ENCODE peak calls at places on chromosome 4, in nine cellular contexts. One of them, this sample, is unnamed. For H3K9me2, the result is how much of the 10 kb centered on the place peaks cover.

GRCh38 chr4:46323891-46324290 is 66.0 kb downstream of the GABRA2 start:
- DNase-seq in PC-3: no peak
- DNase-seq in GM23248: no peak
- DNase-seq in OCI-LY7: no peak
- DNase-seq in hepatocyte: no peak
- DNase-seq in Karpas-422: no peak
- DNase-seq in GM23338: no peak
- DNase-seq in HCT116: no peak
- DNase-seq in MM.1S: no peak
- DNase-seq in this sample: no peak

GRCh38 chr4:141971854-141972253 is 335.5 kb downstream of the IL15 start:
- DNase-seq in PC-3: no peak
- DNase-seq in GM23248: no peak
- DNase-seq in OCI-LY7: no peak
- DNase-seq in hepatocyte: no peak
- DNase-seq in Karpas-422: no peak
- DNase-seq in GM23338: no peak
- DNase-seq in HCT116: no peak
- DNase-seq in MM.1S: no peak
- DNase-seq in this sample: no peak

GRCh38 chr4:158161561-158162354 is 11.1 kb downstream of the GASK1B start:
- DNase-seq in PC-3: peak
- DNase-seq in GM23248: peak
- DNase-seq in OCI-LY7: no peak
- DNase-seq in hepatocyte: peak
- DNase-seq in Karpas-422: no peak
- DNase-seq in GM23338: no peak
- DNase-seq in HCT116: peak
- DNase-seq in MM.1S: no peak
- DNase-seq in this sample: peak

GRCh38 chr4:46444318-46444717 is 54.4 kb upstream of the GABRA2 start:
- DNase-seq in PC-3: no peak
- DNase-seq in GM23248: no peak
- DNase-seq in OCI-LY7: no peak
- DNase-seq in hepatocyte: no peak
- DNase-seq in Karpas-422: no peak
- DNase-seq in GM23338: no peak
- DNase-seq in HCT116: no peak
- DNase-seq in MM.1S: no peak
- DNase-seq in this sample: no peak

GRCh38 chr4:4859010-4859798 is at the start of gene MSX1:
- DNase-seq in PC-3: peak
- DNase-seq in GM23248: peak
- DNase-seq in OCI-LY7: peak
- DNase-seq in hepatocyte: peak
- DNase-seq in Karpas-422: peak
- DNase-seq in GM23338: peak
- DNase-seq in HCT116: peak
- DNase-seq in MM.1S: peak
- DNase-seq in this sample: peak

GRCh38 chr4:8269535-8270417 is at the start of gene HTRA3:
- DNase-seq in PC-3: peak
- DNase-seq in GM23248: peak
- DNase-seq in OCI-LY7: no peak
- DNase-seq in hepatocyte: peak
- DNase-seq in Karpas-422: no peak
- DNase-seq in GM23338: peak
- DNase-seq in HCT116: no peak
- DNase-seq in MM.1S: no peak
- DNase-seq in this sample: no peak

GRCh38 chr4:104901438-104901837 is 245.2 kb upstream of the TET2 start:
- DNase-seq in PC-3: no peak
- DNase-seq in GM23248: no peak
- DNase-seq in OCI-LY7: no peak
- DNase-seq in hepatocyte: peak
- DNase-seq in Karpas-422: no peak
- DNase-seq in GM23338: peak
- DNase-seq in HCT116: peak
- DNase-seq in MM.1S: no peak
- DNase-seq in this sample: no peak

GRCh38 chr4:2298548-2298991 is 36.7 kb upstream of the MXD4 start:
- DNase-seq in PC-3: no peak
- DNase-seq in GM23248: peak
- DNase-seq in OCI-LY7: no peak
- DNase-seq in hepatocyte: no peak
- DNase-seq in Karpas-422: no peak
- DNase-seq in GM23338: no peak
- DNase-seq in HCT116: no peak
- DNase-seq in MM.1S: no peak
- DNase-seq in this sample: no peak

GRCh38 chr4:7124643-7125442 is 57.0 kb upstream of the GRPEL1 start:
- DNase-seq in PC-3: peak
- DNase-seq in GM23248: peak
- DNase-seq in OCI-LY7: peak
- DNase-seq in hepatocyte: peak
- DNase-seq in Karpas-422: peak
- DNase-seq in GM23338: peak
- DNase-seq in HCT116: no peak
- DNase-seq in MM.1S: no peak
- DNase-seq in this sample: no peak

GRCh38 chr4:138275946-138276621 is 33.9 kb upstream of the SLC7A11 start:
- DNase-seq in PC-3: peak
- DNase-seq in GM23248: peak
- DNase-seq in OCI-LY7: no peak
- DNase-seq in hepatocyte: no peak
- DNase-seq in Karpas-422: no peak
- DNase-seq in GM23338: no peak
- DNase-seq in HCT116: no peak
- DNase-seq in MM.1S: no peak
- DNase-seq in this sample: peak

GRCh38 chr4:7423391-7423790 is 11.3 kb downstream of the PSAPL1 start:
- DNase-seq in PC-3: no peak
- DNase-seq in GM23248: no peak
- DNase-seq in OCI-LY7: no peak
- DNase-seq in hepatocyte: no peak
- DNase-seq in Karpas-422: no peak
- DNase-seq in GM23338: no peak
- DNase-seq in HCT116: no peak
- DNase-seq in MM.1S: no peak
- DNase-seq in this sample: no peak

GRCh38 chr4:168480991-168481588 is 798 bp upstream of the DDX60L start:
- DNase-seq in PC-3: peak
- DNase-seq in GM23248: peak
- DNase-seq in OCI-LY7: peak
- DNase-seq in hepatocyte: peak
- DNase-seq in Karpas-422: peak
- DNase-seq in GM23338: no peak
- DNase-seq in HCT116: peak
- DNase-seq in MM.1S: peak
- DNase-seq in this sample: peak

GRCh38 chr4:29289118-29289517 is 1431.1 kb upstream of the PCDH7 start:
- DNase-seq in PC-3: no peak
- DNase-seq in GM23248: no peak
- DNase-seq in OCI-LY7: no peak
- DNase-seq in hepatocyte: no peak
- DNase-seq in Karpas-422: no peak
- DNase-seq in GM23338: no peak
- DNase-seq in HCT116: no peak
- DNase-seq in MM.1S: no peak
- DNase-seq in this sample: no peak

GRCh38 chr4:89939994-89940393 is 45.3 kb downstream of the MMRN1 start:
- DNase-seq in PC-3: no peak
- DNase-seq in GM23248: no peak
- DNase-seq in OCI-LY7: no peak
- DNase-seq in hepatocyte: peak
- DNase-seq in Karpas-422: peak
- DNase-seq in GM23338: no peak
- DNase-seq in HCT116: no peak
- DNase-seq in MM.1S: no peak
- DNase-seq in this sample: no peak

GRCh38 chr4:187961961-187962360 is 33.6 kb upstream of the ZFP42 start:
- DNase-seq in PC-3: no peak
- DNase-seq in GM23248: no peak
- DNase-seq in OCI-LY7: no peak
- DNase-seq in hepatocyte: no peak
- DNase-seq in Karpas-422: no peak
- DNase-seq in GM23338: no peak
- DNase-seq in HCT116: no peak
- DNase-seq in MM.1S: no peak
- DNase-seq in this sample: no peak
- H3K27ac ChIP-seq in PC-3: no peak
- H3K27ac ChIP-seq in GM23248: no peak
- H3K27ac ChIP-seq in OCI-LY7: no peak
- H3K27ac ChIP-seq in hepatocyte: no peak
- H3K27ac ChIP-seq in Karpas-422: no peak
- H3K27ac ChIP-seq in GM23338: no peak
- H3K27ac ChIP-seq in HCT116: no peak
- H3K27ac ChIP-seq in MM.1S: no peak
- H3K27ac ChIP-seq in this sample: no peak

DNA sequence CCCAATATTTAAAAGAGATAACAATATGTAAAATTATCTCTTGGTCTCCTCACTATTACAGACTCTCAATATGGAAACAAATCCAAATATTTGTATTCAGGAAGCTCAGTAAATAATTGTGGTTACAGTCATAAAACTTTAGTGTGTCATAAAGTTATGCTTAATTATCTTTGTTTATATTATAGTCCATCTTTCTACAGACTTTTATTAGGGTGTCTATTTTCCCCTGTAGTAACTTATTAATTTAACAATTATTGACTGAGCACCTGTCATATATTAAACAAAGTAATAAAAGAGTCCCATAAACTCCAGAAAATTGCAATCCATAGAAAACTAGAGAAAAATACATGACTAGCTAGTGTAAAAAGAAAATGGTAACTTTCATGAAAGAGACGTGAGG is 61.6 kb upstream of the GPM6A start:
- DNase-seq in PC-3: peak
- DNase-seq in GM23248: no peak
- DNase-seq in OCI-LY7: no peak
- DNase-seq in hepatocyte: no peak
- DNase-seq in Karpas-422: no peak
- DNase-seq in GM23338: no peak
- DNase-seq in HCT116: no peak
- DNase-seq in MM.1S: no peak
- DNase-seq in this sample: no peak
- H3K9me2 ChIP-seq in PC-3: under half
- H3K9me2 ChIP-seq in GM23248: under half
- H3K9me2 ChIP-seq in OCI-LY7: under half
- H3K9me2 ChIP-seq in hepatocyte: under half
- H3K9me2 ChIP-seq in Karpas-422: under half
- H3K9me2 ChIP-seq in GM23338: under half
- H3K9me2 ChIP-seq in HCT116: under half
- H3K9me2 ChIP-seq in MM.1S: under half
- H3K9me2 ChIP-seq in this sample: under half

GRCh38 chr4:130127297-130127696 is 1031.3 kb downstream of the C4orf33 start:
- DNase-seq in PC-3: no peak
- DNase-seq in GM23248: no peak
- DNase-seq in OCI-LY7: no peak
- DNase-seq in hepatocyte: no peak
- DNase-seq in Karpas-422: no peak
- DNase-seq in GM23338: no peak
- DNase-seq in HCT116: no peak
- DNase-seq in MM.1S: no peak
- DNase-seq in this sample: no peak

GRCh38 chr4:130125468-130125867 is 1029.5 kb downstream of the C4orf33 start:
- DNase-seq in PC-3: no peak
- DNase-seq in GM23248: no peak
- DNase-seq in OCI-LY7: no peak
- DNase-seq in hepatocyte: no peak
- DNase-seq in Karpas-422: no peak
- DNase-seq in GM23338: no peak
- DNase-seq in HCT116: no peak
- DNase-seq in MM.1S: no peak
- DNase-seq in this sample: no peak

GRCh38 chr4:130124066-130124465 is 1028.1 kb downstream of the C4orf33 start:
- DNase-seq in PC-3: no peak
- DNase-seq in GM23248: no peak
- DNase-seq in OCI-LY7: no peak
- DNase-seq in hepatocyte: no peak
- DNase-seq in Karpas-422: no peak
- DNase-seq in GM23338: no peak
- DNase-seq in HCT116: no peak
- DNase-seq in MM.1S: no peak
- DNase-seq in this sample: no peak
- H2AFZ ChIP-seq in PC-3: peak
- H2AFZ ChIP-seq in GM23248: no peak
- H2AFZ ChIP-seq in OCI-LY7: no peak
- H2AFZ ChIP-seq in hepatocyte: no peak
- H2AFZ ChIP-seq in Karpas-422: no peak
- H2AFZ ChIP-seq in GM23338: peak
- H2AFZ ChIP-seq in HCT116: no peak
- H2AFZ ChIP-seq in MM.1S: no peak
- H2AFZ ChIP-seq in this sample: no peak

DNA sequence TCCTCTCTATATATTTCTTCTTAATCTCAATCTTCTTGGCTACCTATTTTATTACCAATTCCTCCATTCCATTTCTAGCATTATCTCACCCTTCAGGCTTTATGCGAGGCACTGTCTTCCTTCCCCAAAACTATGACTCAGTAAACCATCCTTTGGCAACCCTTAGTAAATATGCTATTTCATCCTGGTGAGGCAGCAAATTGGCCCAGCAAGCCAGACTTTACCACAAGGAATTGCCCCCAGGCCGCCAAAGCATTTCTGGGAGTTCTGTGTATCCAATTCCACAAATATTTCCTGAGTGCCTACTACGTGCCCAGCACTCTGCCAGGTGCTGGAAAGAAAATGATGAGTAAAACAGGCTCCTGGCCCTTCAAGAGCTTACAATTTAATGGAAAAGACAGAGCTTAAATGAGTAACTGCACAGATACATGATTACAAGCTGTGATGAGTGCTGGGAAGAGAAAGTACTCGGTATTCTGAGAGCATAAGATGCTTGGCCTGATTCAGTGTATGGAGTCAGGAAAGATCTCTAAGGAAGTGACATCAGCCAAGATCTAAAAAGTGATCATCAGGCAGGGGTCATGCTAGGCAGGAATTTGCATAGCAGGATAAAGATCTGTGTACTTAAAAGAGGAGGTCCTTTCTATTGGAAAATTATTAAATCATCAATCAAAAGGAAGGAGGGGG is 193.8 kb downstream of the ADAMTS3 start:
- DNase-seq in PC-3: peak
- DNase-seq in GM23248: peak
- DNase-seq in OCI-LY7: no peak
- DNase-seq in hepatocyte: no peak
- DNase-seq in Karpas-422: no peak
- DNase-seq in GM23338: no peak
- DNase-seq in HCT116: no peak
- DNase-seq in MM.1S: no peak
- DNase-seq in this sample: peak
- H3K27ac ChIP-seq in PC-3: peak
- H3K27ac ChIP-seq in GM23248: peak
- H3K27ac ChIP-seq in OCI-LY7: no peak
- H3K27ac ChIP-seq in hepatocyte: no peak
- H3K27ac ChIP-seq in Karpas-422: no peak
- H3K27ac ChIP-seq in GM23338: no peak
- H3K27ac ChIP-seq in HCT116: no peak
- H3K27ac ChIP-seq in MM.1S: no peak
- H3K27ac ChIP-seq in this sample: no peak

DNA sequence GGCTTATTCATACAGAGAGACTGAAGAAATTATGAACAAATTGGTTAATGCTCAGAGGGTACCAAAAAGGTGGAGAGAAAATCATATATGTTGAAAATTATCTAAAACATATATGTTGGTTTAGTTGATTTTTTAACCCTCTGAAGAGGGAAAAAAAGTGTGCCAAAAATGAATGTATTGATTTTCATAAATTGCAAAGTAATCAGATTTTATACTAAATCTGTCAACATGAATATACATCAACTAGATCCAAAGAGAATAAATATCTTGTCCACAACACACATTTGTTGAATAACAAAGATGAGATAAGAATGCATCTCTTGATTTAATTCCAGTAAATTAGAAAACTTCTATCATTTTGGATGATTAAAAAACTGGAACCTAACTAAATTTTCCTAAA is 125.3 kb upstream of the TACR3 start:
- DNase-seq in PC-3: no peak
- DNase-seq in GM23248: no peak
- DNase-seq in OCI-LY7: no peak
- DNase-seq in hepatocyte: no peak
- DNase-seq in Karpas-422: no peak
- DNase-seq in GM23338: no peak
- DNase-seq in HCT116: no peak
- DNase-seq in MM.1S: no peak
- DNase-seq in this sample: no peak
- H3K9me2 ChIP-seq in PC-3: under half
- H3K9me2 ChIP-seq in GM23248: under half
- H3K9me2 ChIP-seq in OCI-LY7: under half
- H3K9me2 ChIP-seq in hepatocyte: under half
- H3K9me2 ChIP-seq in Karpas-422: under half
- H3K9me2 ChIP-seq in GM23338: under half
- H3K9me2 ChIP-seq in HCT116: under half
- H3K9me2 ChIP-seq in MM.1S: under half
- H3K9me2 ChIP-seq in this sample: under half

This sample was measured in PC-9.